ENCODE peak calls at places on chromosomes 5 and 9, in eight cellular contexts. One of them, this sample, is unnamed.

GRCh38 chr5:43274435-43275114 is 38.6 kb downstream of the HMGCS1 start:
- DNase-seq in glomerular endothelial cell: no peak
- DNase-seq in ELR: no peak
- DNase-seq in stimulated activated CD8-positive, alpha-beta memory T cell treated with anti-CD3 and anti-CD28 coated beads, Interleukin-15, amount 100 ng/mL, for 24 hours: no peak
- DNase-seq in IMR-90: no peak
- DNase-seq in amygdala: no peak
- DNase-seq in NCI-H345: no peak
- DNase-seq in stimulated activated CD4-positive, alpha-beta T cell treated with anti-CD3 and anti-CD28 coated beads, Interleukin-15, amount 100 ng/mL, for 24 hours: no peak
- DNase-seq in this sample: no peak

GRCh38 chr9:98867434-98868168 is 60.1 kb downstream of the GALNT12 start:
- DNase-seq in glomerular endothelial cell: no peak
- DNase-seq in ELR: peak
- DNase-seq in stimulated activated CD8-positive, alpha-beta memory T cell treated with anti-CD3 and anti-CD28 coated beads, Interleukin-15, amount 100 ng/mL, for 24 hours: no peak
- DNase-seq in IMR-90: peak
- DNase-seq in amygdala: peak
- DNase-seq in NCI-H345: no peak
- DNase-seq in stimulated activated CD4-positive, alpha-beta T cell treated with anti-CD3 and anti-CD28 coated beads, Interleukin-15, amount 100 ng/mL, for 24 hours: no peak
- DNase-seq in this sample: no peak

GRCh38 chr9:29976981-29977380 is 2403.7 kb upstream of the C9orf72 start:
- DNase-seq in glomerular endothelial cell: no peak
- DNase-seq in ELR: no peak
- DNase-seq in stimulated activated CD8-positive, alpha-beta memory T cell treated with anti-CD3 and anti-CD28 coated beads, Interleukin-15, amount 100 ng/mL, for 24 hours: no peak
- DNase-seq in IMR-90: no peak
- DNase-seq in amygdala: no peak
- DNase-seq in NCI-H345: no peak
- DNase-seq in stimulated activated CD4-positive, alpha-beta T cell treated with anti-CD3 and anti-CD28 coated beads, Interleukin-15, amount 100 ng/mL, for 24 hours: no peak
- DNase-seq in this sample: no peak

GRCh38 chr9:112894031-112894430 is 3.4 kb upstream of the SLC46A2 start:
- DNase-seq in glomerular endothelial cell: peak
- DNase-seq in ELR: peak
- DNase-seq in stimulated activated CD8-positive, alpha-beta memory T cell treated with anti-CD3 and anti-CD28 coated beads, Interleukin-15, amount 100 ng/mL, for 24 hours: no peak
- DNase-seq in IMR-90: peak
- DNase-seq in amygdala: no peak
- DNase-seq in NCI-H345: no peak
- DNase-seq in stimulated activated CD4-positive, alpha-beta T cell treated with anti-CD3 and anti-CD28 coated beads, Interleukin-15, amount 100 ng/mL, for 24 hours: no peak
- DNase-seq in this sample: no peak

GRCh38 chr5:180611140-180611850 is 20.0 kb upstream of the SCGB3A1 start:
- DNase-seq in glomerular endothelial cell: no peak
- DNase-seq in ELR: no peak
- DNase-seq in stimulated activated CD8-positive, alpha-beta memory T cell treated with anti-CD3 and anti-CD28 coated beads, Interleukin-15, amount 100 ng/mL, for 24 hours: no peak
- DNase-seq in IMR-90: no peak
- DNase-seq in amygdala: no peak
- DNase-seq in NCI-H345: no peak
- DNase-seq in stimulated activated CD4-positive, alpha-beta T cell treated with anti-CD3 and anti-CD28 coated beads, Interleukin-15, amount 100 ng/mL, for 24 hours: no peak
- DNase-seq in this sample: no peak

GRCh38 chr5:179488464-179488863 is 61.9 kb upstream of the RUFY1 start:
- DNase-seq in glomerular endothelial cell: no peak
- DNase-seq in ELR: no peak
- DNase-seq in stimulated activated CD8-positive, alpha-beta memory T cell treated with anti-CD3 and anti-CD28 coated beads, Interleukin-15, amount 100 ng/mL, for 24 hours: no peak
- DNase-seq in IMR-90: no peak
- DNase-seq in amygdala: no peak
- DNase-seq in NCI-H345: no peak
- DNase-seq in stimulated activated CD4-positive, alpha-beta T cell treated with anti-CD3 and anti-CD28 coated beads, Interleukin-15, amount 100 ng/mL, for 24 hours: no peak
- DNase-seq in this sample: no peak

GRCh38 chr5:36070687-36071571 is 4.2 kb upstream of the UGT3A2 start:
- DNase-seq in glomerular endothelial cell: no peak
- DNase-seq in ELR: no peak
- DNase-seq in stimulated activated CD8-positive, alpha-beta memory T cell treated with anti-CD3 and anti-CD28 coated beads, Interleukin-15, amount 100 ng/mL, for 24 hours: no peak
- DNase-seq in IMR-90: no peak
- DNase-seq in amygdala: no peak
- DNase-seq in NCI-H345: no peak
- DNase-seq in stimulated activated CD4-positive, alpha-beta T cell treated with anti-CD3 and anti-CD28 coated beads, Interleukin-15, amount 100 ng/mL, for 24 hours: no peak
- DNase-seq in this sample: no peak

GRCh38 chr5:151048526-151048925 is 28.1 kb downstream of the GPX3 start:
- DNase-seq in glomerular endothelial cell: no peak
- DNase-seq in ELR: peak
- DNase-seq in stimulated activated CD8-positive, alpha-beta memory T cell treated with anti-CD3 and anti-CD28 coated beads, Interleukin-15, amount 100 ng/mL, for 24 hours: no peak
- DNase-seq in IMR-90: no peak
- DNase-seq in amygdala: no peak
- DNase-seq in NCI-H345: no peak
- DNase-seq in stimulated activated CD4-positive, alpha-beta T cell treated with anti-CD3 and anti-CD28 coated beads, Interleukin-15, amount 100 ng/mL, for 24 hours: no peak
- DNase-seq in this sample: no peak

GRCh38 chr5:115415143-115415491 is 118.7 kb upstream of the CCDC112 start:
- DNase-seq in glomerular endothelial cell: no peak
- DNase-seq in ELR: peak
- DNase-seq in stimulated activated CD8-positive, alpha-beta memory T cell treated with anti-CD3 and anti-CD28 coated beads, Interleukin-15, amount 100 ng/mL, for 24 hours: no peak
- DNase-seq in IMR-90: peak
- DNase-seq in amygdala: no peak
- DNase-seq in NCI-H345: peak
- DNase-seq in stimulated activated CD4-positive, alpha-beta T cell treated with anti-CD3 and anti-CD28 coated beads, Interleukin-15, amount 100 ng/mL, for 24 hours: no peak
- DNase-seq in this sample: peak

GRCh38 chr5:139388198-139388821 is 1.4 kb downstream of the MZB1 start:
- DNase-seq in glomerular endothelial cell: no peak
- DNase-seq in ELR: no peak
- DNase-seq in stimulated activated CD8-positive, alpha-beta memory T cell treated with anti-CD3 and anti-CD28 coated beads, Interleukin-15, amount 100 ng/mL, for 24 hours: no peak
- DNase-seq in IMR-90: peak
- DNase-seq in amygdala: no peak
- DNase-seq in NCI-H345: peak
- DNase-seq in stimulated activated CD4-positive, alpha-beta T cell treated with anti-CD3 and anti-CD28 coated beads, Interleukin-15, amount 100 ng/mL, for 24 hours: no peak
- DNase-seq in this sample: no peak

GRCh38 chr9:94865599-94866456 is 139.3 kb downstream of the AOPEP start:
- DNase-seq in glomerular endothelial cell: no peak
- DNase-seq in ELR: no peak
- DNase-seq in stimulated activated CD8-positive, alpha-beta memory T cell treated with anti-CD3 and anti-CD28 coated beads, Interleukin-15, amount 100 ng/mL, for 24 hours: no peak
- DNase-seq in IMR-90: peak
- DNase-seq in amygdala: peak
- DNase-seq in NCI-H345: no peak
- DNase-seq in stimulated activated CD4-positive, alpha-beta T cell treated with anti-CD3 and anti-CD28 coated beads, Interleukin-15, amount 100 ng/mL, for 24 hours: no peak
- DNase-seq in this sample: no peak

GRCh38 chr5:174402224-174402812 is 322.1 kb upstream of the MSX2 start:
- DNase-seq in glomerular endothelial cell: no peak
- DNase-seq in ELR: no peak
- DNase-seq in stimulated activated CD8-positive, alpha-beta memory T cell treated with anti-CD3 and anti-CD28 coated beads, Interleukin-15, amount 100 ng/mL, for 24 hours: no peak
- DNase-seq in IMR-90: no peak
- DNase-seq in amygdala: no peak
- DNase-seq in NCI-H345: no peak
- DNase-seq in stimulated activated CD4-positive, alpha-beta T cell treated with anti-CD3 and anti-CD28 coated beads, Interleukin-15, amount 100 ng/mL, for 24 hours: no peak
- DNase-seq in this sample: no peak

GRCh38 chr5:131792900-131793299 is 3.9 kb downstream of the FNIP1 start:
- DNase-seq in glomerular endothelial cell: no peak
- DNase-seq in ELR: no peak
- DNase-seq in stimulated activated CD8-positive, alpha-beta memory T cell treated with anti-CD3 and anti-CD28 coated beads, Interleukin-15, amount 100 ng/mL, for 24 hours: no peak
- DNase-seq in IMR-90: no peak
- DNase-seq in amygdala: no peak
- DNase-seq in NCI-H345: no peak
- DNase-seq in stimulated activated CD4-positive, alpha-beta T cell treated with anti-CD3 and anti-CD28 coated beads, Interleukin-15, amount 100 ng/mL, for 24 hours: no peak
- DNase-seq in this sample: no peak

GRCh38 chr5:145752534-145752933 is 82.6 kb downstream of the PRELID2 start:
- DNase-seq in glomerular endothelial cell: no peak
- DNase-seq in ELR: peak
- DNase-seq in stimulated activated CD8-positive, alpha-beta memory T cell treated with anti-CD3 and anti-CD28 coated beads, Interleukin-15, amount 100 ng/mL, for 24 hours: no peak
- DNase-seq in IMR-90: no peak
- DNase-seq in amygdala: no peak
- DNase-seq in NCI-H345: no peak
- DNase-seq in stimulated activated CD4-positive, alpha-beta T cell treated with anti-CD3 and anti-CD28 coated beads, Interleukin-15, amount 100 ng/mL, for 24 hours: no peak
- DNase-seq in this sample: no peak

GRCh38 chr9:36204906-36205547 is 14.3 kb downstream of the CLTA start:
- DNase-seq in glomerular endothelial cell: no peak
- DNase-seq in ELR: peak
- DNase-seq in stimulated activated CD8-positive, alpha-beta memory T cell treated with anti-CD3 and anti-CD28 coated beads, Interleukin-15, amount 100 ng/mL, for 24 hours: no peak
- DNase-seq in IMR-90: no peak
- DNase-seq in amygdala: no peak
- DNase-seq in NCI-H345: no peak
- DNase-seq in stimulated activated CD4-positive, alpha-beta T cell treated with anti-CD3 and anti-CD28 coated beads, Interleukin-15, amount 100 ng/mL, for 24 hours: no peak
- DNase-seq in this sample: no peak

GRCh38 chr9:68585034-68585761 is 44.5 kb upstream of the TMEM252 start:
- DNase-seq in glomerular endothelial cell: no peak
- DNase-seq in ELR: no peak
- DNase-seq in stimulated activated CD8-positive, alpha-beta memory T cell treated with anti-CD3 and anti-CD28 coated beads, Interleukin-15, amount 100 ng/mL, for 24 hours: no peak
- DNase-seq in IMR-90: no peak
- DNase-seq in amygdala: no peak
- DNase-seq in NCI-H345: no peak
- DNase-seq in stimulated activated CD4-positive, alpha-beta T cell treated with anti-CD3 and anti-CD28 coated beads, Interleukin-15, amount 100 ng/mL, for 24 hours: no peak
- DNase-seq in this sample: no peak

GRCh38 chr5:164186550-164186949 is 681.1 kb downstream of the MAT2B start:
- DNase-seq in glomerular endothelial cell: no peak
- DNase-seq in ELR: no peak
- DNase-seq in stimulated activated CD8-positive, alpha-beta memory T cell treated with anti-CD3 and anti-CD28 coated beads, Interleukin-15, amount 100 ng/mL, for 24 hours: no peak
- DNase-seq in IMR-90: no peak
- DNase-seq in amygdala: no peak
- DNase-seq in NCI-H345: no peak
- DNase-seq in stimulated activated CD4-positive, alpha-beta T cell treated with anti-CD3 and anti-CD28 coated beads, Interleukin-15, amount 100 ng/mL, for 24 hours: no peak
- DNase-seq in this sample: no peak

GRCh38 chr5:137733922-137734695 is 1.8 kb downstream of the KLHL3 start:
- DNase-seq in glomerular endothelial cell: no peak
- DNase-seq in ELR: peak
- DNase-seq in stimulated activated CD8-positive, alpha-beta memory T cell treated with anti-CD3 and anti-CD28 coated beads, Interleukin-15, amount 100 ng/mL, for 24 hours: no peak
- DNase-seq in IMR-90: peak
- DNase-seq in amygdala: no peak
- DNase-seq in NCI-H345: peak
- DNase-seq in stimulated activated CD4-positive, alpha-beta T cell treated with anti-CD3 and anti-CD28 coated beads, Interleukin-15, amount 100 ng/mL, for 24 hours: peak
- DNase-seq in this sample: peak

GRCh38 chr9:27118916-27119315 is 9.9 kb downstream of the TEK start:
- DNase-seq in glomerular endothelial cell: no peak
- DNase-seq in ELR: peak
- DNase-seq in stimulated activated CD8-positive, alpha-beta memory T cell treated with anti-CD3 and anti-CD28 coated beads, Interleukin-15, amount 100 ng/mL, for 24 hours: no peak
- DNase-seq in IMR-90: peak
- DNase-seq in amygdala: no peak
- DNase-seq in NCI-H345: no peak
- DNase-seq in stimulated activated CD4-positive, alpha-beta T cell treated with anti-CD3 and anti-CD28 coated beads, Interleukin-15, amount 100 ng/mL, for 24 hours: no peak
- DNase-seq in this sample: no peak

GRCh38 chr5:172052454-172053236 is 46.2 kb upstream of the FBXW11 start:
- DNase-seq in glomerular endothelial cell: no peak
- DNase-seq in ELR: peak
- DNase-seq in stimulated activated CD8-positive, alpha-beta memory T cell treated with anti-CD3 and anti-CD28 coated beads, Interleukin-15, amount 100 ng/mL, for 24 hours: no peak
- DNase-seq in IMR-90: peak
- DNase-seq in amygdala: no peak
- DNase-seq in NCI-H345: no peak
- DNase-seq in stimulated activated CD4-positive, alpha-beta T cell treated with anti-CD3 and anti-CD28 coated beads, Interleukin-15, amount 100 ng/mL, for 24 hours: no peak
- DNase-seq in this sample: no peak

GRCh38 chr5:96976-97640 is 5.1 kb downstream of the PLEKHG4B start:
- DNase-seq in glomerular endothelial cell: no peak
- DNase-seq in ELR: no peak
- DNase-seq in stimulated activated CD8-positive, alpha-beta memory T cell treated with anti-CD3 and anti-CD28 coated beads, Interleukin-15, amount 100 ng/mL, for 24 hours: no peak
- DNase-seq in IMR-90: no peak
- DNase-seq in amygdala: no peak
- DNase-seq in NCI-H345: no peak
- DNase-seq in stimulated activated CD4-positive, alpha-beta T cell treated with anti-CD3 and anti-CD28 coated beads, Interleukin-15, amount 100 ng/mL, for 24 hours: no peak
- DNase-seq in this sample: no peak

GRCh38 chr9:8365029-8365428 is 565.5 kb upstream of the DMAC1 start:
- DNase-seq in glomerular endothelial cell: peak
- DNase-seq in ELR: no peak
- DNase-seq in stimulated activated CD8-positive, alpha-beta memory T cell treated with anti-CD3 and anti-CD28 coated beads, Interleukin-15, amount 100 ng/mL, for 24 hours: no peak
- DNase-seq in IMR-90: peak
- DNase-seq in amygdala: no peak
- DNase-seq in NCI-H345: no peak
- DNase-seq in stimulated activated CD4-positive, alpha-beta T cell treated with anti-CD3 and anti-CD28 coated beads, Interleukin-15, amount 100 ng/mL, for 24 hours: no peak
- DNase-seq in this sample: no peak

GRCh38 chr9:6827370-6827949 is 69.7 kb downstream of the KDM4C start:
- DNase-seq in glomerular endothelial cell: peak
- DNase-seq in ELR: peak
- DNase-seq in stimulated activated CD8-positive, alpha-beta memory T cell treated with anti-CD3 and anti-CD28 coated beads, Interleukin-15, amount 100 ng/mL, for 24 hours: no peak
- DNase-seq in IMR-90: peak
- DNase-seq in amygdala: no peak
- DNase-seq in NCI-H345: peak
- DNase-seq in stimulated activated CD4-positive, alpha-beta T cell treated with anti-CD3 and anti-CD28 coated beads, Interleukin-15, amount 100 ng/mL, for 24 hours: peak
- DNase-seq in this sample: peak

GRCh38 chr5:172534229-172535169 is 80.2 kb upstream of the SH3PXD2B start:
- DNase-seq in glomerular endothelial cell: no peak
- DNase-seq in ELR: peak
- DNase-seq in stimulated activated CD8-positive, alpha-beta memory T cell treated with anti-CD3 and anti-CD28 coated beads, Interleukin-15, amount 100 ng/mL, for 24 hours: no peak
- DNase-seq in IMR-90: no peak
- DNase-seq in amygdala: no peak
- DNase-seq in NCI-H345: peak
- DNase-seq in stimulated activated CD4-positive, alpha-beta T cell treated with anti-CD3 and anti-CD28 coated beads, Interleukin-15, amount 100 ng/mL, for 24 hours: no peak
- DNase-seq in this sample: no peak

GRCh38 chr9:23563497-23563896 is 262.5 kb downstream of the ELAVL2 start:
- DNase-seq in glomerular endothelial cell: no peak
- DNase-seq in ELR: no peak
- DNase-seq in stimulated activated CD8-positive, alpha-beta memory T cell treated with anti-CD3 and anti-CD28 coated beads, Interleukin-15, amount 100 ng/mL, for 24 hours: no peak
- DNase-seq in IMR-90: no peak
- DNase-seq in amygdala: no peak
- DNase-seq in NCI-H345: no peak
- DNase-seq in stimulated activated CD4-positive, alpha-beta T cell treated with anti-CD3 and anti-CD28 coated beads, Interleukin-15, amount 100 ng/mL, for 24 hours: no peak
- DNase-seq in this sample: no peak

GRCh38 chr5:80761966-80762365 is 107.2 kb upstream of the DHFR start:
- DNase-seq in glomerular endothelial cell: no peak
- DNase-seq in ELR: peak
- DNase-seq in stimulated activated CD8-positive, alpha-beta memory T cell treated with anti-CD3 and anti-CD28 coated beads, Interleukin-15, amount 100 ng/mL, for 24 hours: no peak
- DNase-seq in IMR-90: peak
- DNase-seq in amygdala: no peak
- DNase-seq in NCI-H345: no peak
- DNase-seq in stimulated activated CD4-positive, alpha-beta T cell treated with anti-CD3 and anti-CD28 coated beads, Interleukin-15, amount 100 ng/mL, for 24 hours: no peak
- DNase-seq in this sample: no peak

GRCh38 chr5:119743927-119744326 is 114.6 kb downstream of the FAM170A start:
- DNase-seq in glomerular endothelial cell: no peak
- DNase-seq in ELR: peak
- DNase-seq in stimulated activated CD8-positive, alpha-beta memory T cell treated with anti-CD3 and anti-CD28 coated beads, Interleukin-15, amount 100 ng/mL, for 24 hours: no peak
- DNase-seq in IMR-90: peak
- DNase-seq in amygdala: no peak
- DNase-seq in NCI-H345: peak
- DNase-seq in stimulated activated CD4-positive, alpha-beta T cell treated with anti-CD3 and anti-CD28 coated beads, Interleukin-15, amount 100 ng/mL, for 24 hours: peak
- DNase-seq in this sample: peak

GRCh38 chr5:169431386-169431785 is 130.4 kb upstream of the SLIT3 start:
- DNase-seq in glomerular endothelial cell: no peak
- DNase-seq in ELR: peak
- DNase-seq in stimulated activated CD8-positive, alpha-beta memory T cell treated with anti-CD3 and anti-CD28 coated beads, Interleukin-15, amount 100 ng/mL, for 24 hours: no peak
- DNase-seq in IMR-90: no peak
- DNase-seq in amygdala: no peak
- DNase-seq in NCI-H345: no peak
- DNase-seq in stimulated activated CD4-positive, alpha-beta T cell treated with anti-CD3 and anti-CD28 coated beads, Interleukin-15, amount 100 ng/mL, for 24 hours: no peak
- DNase-seq in this sample: no peak

GRCh38 chr5:157924931-157925729 is 66.2 kb upstream of the CLINT1 start:
- DNase-seq in glomerular endothelial cell: no peak
- DNase-seq in ELR: peak
- DNase-seq in stimulated activated CD8-positive, alpha-beta memory T cell treated with anti-CD3 and anti-CD28 coated beads, Interleukin-15, amount 100 ng/mL, for 24 hours: no peak
- DNase-seq in IMR-90: no peak
- DNase-seq in amygdala: no peak
- DNase-seq in NCI-H345: no peak
- DNase-seq in stimulated activated CD4-positive, alpha-beta T cell treated with anti-CD3 and anti-CD28 coated beads, Interleukin-15, amount 100 ng/mL, for 24 hours: no peak
- DNase-seq in this sample: peak

GRCh38 chr5:89351232-89351631 is 468.2 kb upstream of the MEF2C start:
- DNase-seq in glomerular endothelial cell: no peak
- DNase-seq in ELR: peak
- DNase-seq in stimulated activated CD8-positive, alpha-beta memory T cell treated with anti-CD3 and anti-CD28 coated beads, Interleukin-15, amount 100 ng/mL, for 24 hours: no peak
- DNase-seq in IMR-90: peak
- DNase-seq in amygdala: no peak
- DNase-seq in NCI-H345: no peak
- DNase-seq in stimulated activated CD4-positive, alpha-beta T cell treated with anti-CD3 and anti-CD28 coated beads, Interleukin-15, amount 100 ng/mL, for 24 hours: no peak
- DNase-seq in this sample: no peak